ENCODE peak calls at places on chromosomes 7 and 10, in four cellular contexts. One of them, this sample, is unnamed.

GRCh38 chr7:135998081-135998480 is 20.9 kb upstream of the MTPN start:
- DNase-seq in psoas muscle: no peak
- DNase-seq in HAP-1: no peak
- DNase-seq in tibial nerve: no peak
- DNase-seq in this sample: no peak

GRCh38 chr7:71615017-71615416 is 483.1 kb downstream of the GALNT17 start:
- DNase-seq in psoas muscle: peak; percentile 56
- DNase-seq in tibial nerve: no peak
- DNase-seq in HAP-1: no peak
- DNase-seq in this sample: no peak

GRCh38 chr7:4085937-4086691 is 596.0 kb upstream of the FOXK1 start:
- DNase-seq in tibial nerve: no peak
- DNase-seq in HAP-1: no peak
- DNase-seq in psoas muscle: no peak
- DNase-seq in this sample: no peak

GRCh38 chr7:2609001-2609411 is 22.8 kb upstream of the TTYH3 start:
- DNase-seq in tibial nerve: no peak
- DNase-seq in HAP-1: peak; percentile 52
- DNase-seq in psoas muscle: no peak
- DNase-seq in this sample: no peak

GRCh38 chr10:33732176-33733025 is 397.9 kb upstream of the NRP1 start:
- DNase-seq in tibial nerve: no peak
- DNase-seq in HAP-1: no peak
- DNase-seq in psoas muscle: no peak
- DNase-seq in this sample: no peak

GRCh38 chr7:88545663-88546062 is 213.8 kb upstream of the ZNF804B start:
- DNase-seq in tibial nerve: no peak
- DNase-seq in psoas muscle: no peak
- DNase-seq in HAP-1: no peak
- DNase-seq in this sample: no peak

GRCh38 chr10:3226960-3227724 is 54.6 kb upstream of the PITRM1 start:
- DNase-seq in tibial nerve: no peak
- DNase-seq in psoas muscle: no peak
- DNase-seq in HAP-1: no peak
- DNase-seq in this sample: no peak

GRCh38 chr10:86971146-86971991 is 3.1 kb downstream of the ADIRF start:
- DNase-seq in HAP-1: no peak
- DNase-seq in psoas muscle: peak; percentile 94
- DNase-seq in tibial nerve: peak; percentile 93
- DNase-seq in this sample: no peak

GRCh38 chr7:23514755-23515154 is 17.0 kb downstream of the TRA2A start:
- DNase-seq in psoas muscle: no peak
- DNase-seq in tibial nerve: no peak
- DNase-seq in HAP-1: no peak
- DNase-seq in this sample: no peak

GRCh38 chr7:79555571-79555970 is 102.1 kb upstream of the MAGI2 start:
- DNase-seq in psoas muscle: no peak
- DNase-seq in HAP-1: no peak
- DNase-seq in tibial nerve: no peak
- DNase-seq in this sample: no peak

GRCh38 chr10:117425908-117426566 is 50.8 kb upstream of the PDZD8 start:
- DNase-seq in psoas muscle: no peak
- DNase-seq in HAP-1: no peak
- DNase-seq in tibial nerve: no peak
- DNase-seq in this sample: no peak

GRCh38 chr10:119138341-119139306 is 26.9 kb downstream of the SFXN4 start:
- DNase-seq in psoas muscle: no peak
- DNase-seq in HAP-1: no peak
- DNase-seq in tibial nerve: no peak
- DNase-seq in this sample: no peak

DNA sequence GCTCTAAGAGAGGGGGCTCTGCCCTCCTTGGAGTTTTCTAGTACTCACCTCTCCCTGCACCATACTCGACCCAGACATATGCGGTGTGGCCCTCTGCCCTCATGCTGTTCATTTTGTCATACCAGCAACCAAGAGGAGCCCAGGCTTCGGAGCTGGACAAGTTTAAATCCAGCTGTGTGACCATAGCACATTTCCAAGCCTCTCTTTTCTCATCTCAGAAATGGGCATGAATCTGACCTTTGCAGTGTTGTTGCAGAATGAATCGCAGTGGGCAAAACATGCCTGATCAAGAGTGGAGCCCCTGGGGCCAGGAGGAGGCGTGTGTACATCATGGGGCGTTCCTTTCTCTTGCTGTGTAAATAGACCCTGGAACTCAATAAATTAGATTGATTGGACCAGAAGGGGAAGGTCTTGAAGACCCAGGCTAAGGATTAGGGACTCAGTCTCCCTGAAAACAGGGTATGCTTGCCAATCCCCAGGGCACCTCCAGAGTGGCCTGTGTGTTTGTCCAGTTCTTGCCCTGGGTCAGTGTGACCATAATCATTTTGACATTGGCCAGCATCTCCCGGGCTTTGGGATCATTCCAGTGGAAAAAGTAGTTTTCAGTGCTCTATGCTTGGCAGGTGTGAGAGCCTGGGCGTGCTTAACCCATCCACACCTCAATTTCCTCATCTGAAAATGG is 59.6 kb downstream of the ZMIZ1 start:
- DNase-seq in HAP-1: no peak
- DNase-seq in psoas muscle: no peak
- DNase-seq in tibial nerve: no peak
- DNase-seq in this sample: no peak
- H3K4me3 ChIP-seq in HAP-1: no peak overlapping the region
- H3K4me3 ChIP-seq in psoas muscle: no peak overlapping the region
- H3K4me3 ChIP-seq in tibial nerve: no peak overlapping the region
- H3K4me3 ChIP-seq in this sample: no peak overlapping the region

GRCh38 chr7:30796105-30796869 is 25.1 kb downstream of the MINDY4 start:
- DNase-seq in tibial nerve: no peak
- DNase-seq in psoas muscle: no peak
- DNase-seq in HAP-1: no peak
- DNase-seq in this sample: no peak
- H3K4me1 ChIP-seq in tibial nerve: peaks cover 29% of the 10 kb centered on the region
- H3K4me1 ChIP-seq in psoas muscle: peaks cover 9% of the 10 kb centered on the region
- H3K4me1 ChIP-seq in HAP-1: no peaks in the 10 kb centered on the region
- H3K4me1 ChIP-seq in this sample: no peaks in the 10 kb centered on the region

DNA sequence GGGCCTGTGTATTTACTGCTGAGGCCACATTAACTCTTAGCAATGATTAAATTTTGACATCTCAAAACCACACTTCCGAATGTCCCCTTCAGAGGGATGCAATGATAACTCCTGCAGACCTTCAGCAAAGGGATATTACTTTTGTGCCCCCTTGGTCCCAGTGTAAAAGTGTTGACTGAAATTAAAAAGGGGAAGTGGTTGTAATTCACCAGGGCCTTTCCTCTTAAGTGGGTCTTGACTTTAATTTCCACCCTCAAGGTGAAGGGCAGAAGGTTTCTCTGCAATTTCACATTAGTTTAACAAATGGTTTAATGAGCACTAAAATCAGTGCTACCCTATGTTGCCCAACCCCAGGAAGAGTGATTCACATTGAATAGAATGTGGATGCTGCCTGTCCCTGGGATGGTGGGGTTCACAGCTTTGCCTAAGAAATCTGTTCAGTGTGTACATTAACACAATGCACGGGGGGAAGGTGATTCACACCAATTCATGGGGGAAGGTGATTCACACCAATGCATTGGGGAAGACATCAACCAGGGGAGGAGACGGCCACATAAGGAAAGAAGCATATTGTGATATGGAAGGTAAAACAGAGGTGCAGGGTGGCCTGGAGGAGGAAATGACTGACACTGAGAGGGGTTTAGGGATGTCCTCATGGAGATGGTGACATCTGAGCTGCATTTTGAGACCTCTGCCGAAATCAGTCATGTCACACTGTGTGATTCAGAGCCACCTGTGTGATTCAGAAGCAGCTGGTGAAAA is 19.4 kb upstream of the TNS3 start:
- DNase-seq in tibial nerve: no peak
- DNase-seq in HAP-1: no peak
- DNase-seq in psoas muscle: no peak
- DNase-seq in this sample: no peak
- H3K4me3 ChIP-seq in tibial nerve: no peak overlapping the region
- H3K4me3 ChIP-seq in HAP-1: no peak overlapping the region
- H3K4me3 ChIP-seq in psoas muscle: no peak overlapping the region
- H3K4me3 ChIP-seq in this sample: no peak overlapping the region

GRCh38 chr7:55062106-55062499 is 43.3 kb downstream of the EGFR start:
- DNase-seq in tibial nerve: no peak
- DNase-seq in HAP-1: no peak
- DNase-seq in psoas muscle: no peak
- DNase-seq in this sample: no peak
- H3K4me1 ChIP-seq in tibial nerve: peaks cover 33% of the 10 kb centered on the region
- H3K4me1 ChIP-seq in HAP-1: no peaks in the 10 kb centered on the region
- H3K4me1 ChIP-seq in psoas muscle: peaks cover 61% of the 10 kb centered on the region
- H3K4me1 ChIP-seq in this sample: peaks cover 3% of the 10 kb centered on the region

GRCh38 chr10:130244928-130245495 is 108.8 kb downstream of the GLRX3 start:
- DNase-seq in psoas muscle: no peak
- DNase-seq in tibial nerve: no peak
- DNase-seq in HAP-1: no peak
- DNase-seq in this sample: no peak
- H3K4me3 ChIP-seq in psoas muscle: no peak overlapping the region
- H3K4me3 ChIP-seq in tibial nerve: no peak overlapping the region
- H3K4me3 ChIP-seq in HAP-1: no peak overlapping the region
- H3K4me3 ChIP-seq in this sample: no peak overlapping the region